ENCODE peak calls at places on chromosomes 1 and 21, in ten cellular contexts. G is Peyer's patch, W is upper lobe of left lung, T is IMR-90, Z is H1, N is body of pancreas, X is right lobe of liver, U is A549, M is testis, I is sigmoid colon. Y is an unnamed sample.
A peak's percentile ranks its signal among the peaks of the same experiment; 100 is the strongest.

GRCh38 chr1:235100124-235100801 is 28.4 kb downstream of the TOMM20 start:
- DNase-seq in G (no peak), W (peak; percentile 60), T (no peak), Z (no peak), N (no peak), X (peak; percentile 37), U (no peak), M (peak; percentile 71), I (no peak), Y (no peak)

GRCh38 chr1:231194843-231195516 is 33.1 kb downstream of the TRIM67 start:
- DNase-seq in G (no peak), W (no peak), T (no peak), Z (no peak), N (no peak), X (no peak), U (peak; percentile 78), M (no peak), I (no peak), Y (no peak)

GRCh38 chr1:15008783-15009709 is 144.5 kb upstream of the TMEM51 start:
- DNase-seq in G (no peak), W (no peak), T (peak; percentile 64), Z (no peak), N (no peak), X (no peak), U (no peak), M (no peak), I (no peak), Y (no peak)

GRCh38 chr1:102588536-102588935 is 519.8 kb downstream of the COL11A1 start:
- DNase-seq in G (no peak), W (no peak), T (no peak), Z (no peak), N (no peak), X (no peak), U (no peak), M (peak; percentile 22), I (peak; percentile 64), Y (no peak)

GRCh38 chr1:237220243-237220642 is 178.3 kb downstream of the RYR2 start:
- DNase-seq in G (no peak), W (no peak), T (no peak), Z (no peak), N (peak; percentile 7), X (no peak), U (no peak), M (no peak), I (peak; percentile 65), Y (no peak)

GRCh38 chr1:29963946-29964345 is 727.6 kb downstream of the PTPRU start:
- DNase-seq in G (no peak), W (no peak), T (no peak), Z (no peak), N (no peak), X (peak; percentile 9), U (no peak), M (no peak), I (peak; percentile 27), Y (peak; percentile 78)

GRCh38 chr21:31293986-31294385 is 50.1 kb downstream of the TIAM1 start:
- DNase-seq in G (no peak), W (no peak), T (peak; percentile 94), Z (no peak), N (no peak), X (no peak), U (no peak), M (no peak), I (no peak), Y (no peak)

GRCh38 chr21:25912402-25912746 is 177.6 kb downstream of the GABPA start:
- DNase-seq in G (no peak), W (no peak), T (no peak), Z (no peak), N (no peak), X (no peak), U (no peak), M (no peak), I (no peak), Y (no peak)

GRCh38 chr1:57546527-57546926 is 122.7 kb upstream of the DAB1 start:
- DNase-seq in G (no peak), W (no peak), T (no peak), Z (no peak), N (no peak), X (no peak), U (no peak), M (no peak), I (no peak), Y (no peak)

GRCh38 chr21:34788879-34789278 is 120.1 kb downstream of the CLIC6 start:
- DNase-seq in G (no peak), W (no peak), T (no peak), Z (no peak), N (no peak), X (no peak), U (no peak), M (no peak), I (no peak), Y (no peak)

GRCh38 chr21:40284481-40284880 is 417.2 kb downstream of the PCP4 start:
- DNase-seq in G (no peak), W (no peak), T (no peak), Z (no peak), N (no peak), X (no peak), U (no peak), M (no peak), I (no peak), Y (no peak)

GRCh38 chr1:66685670-66686069 is 66.6 kb upstream of the DYNLT5 start:
- DNase-seq in G (no peak), W (no peak), T (peak; percentile 38), Z (no peak), N (no peak), X (no peak), U (no peak), M (no peak), I (no peak), Y (no peak)

GRCh38 chr1:154837034-154837678 is 32.9 kb downstream of the KCNN3 start:
- DNase-seq in G (no peak), W (no peak), T (no peak), Z (no peak), N (peak; percentile 26), X (no peak), U (no peak), M (no peak), I (peak; percentile 87), Y (no peak)

GRCh38 chr1:240499012-240499411 is 112.9 kb downstream of the GREM2 start:
- DNase-seq in G (no peak), W (no peak), T (peak; percentile 76), Z (no peak), N (no peak), X (no peak), U (no peak), M (no peak), I (no peak), Y (no peak)

GRCh38 chr1:2832506-2833453 is 31.3 kb upstream of the TTC34 start:
- DNase-seq in G (no peak), W (peak; percentile 61), T (no peak), Z (no peak), N (no peak), X (no peak), U (no peak), M (no peak), I (no peak), Y (no peak)
- H3K4me3 ChIP-seq in G (no peak overlapping the region), W (no peak overlapping the region), T (no peak overlapping the region), Z (no peak overlapping the region), N (no peak overlapping the region), X (no peak overlapping the region), U (no peak overlapping the region), M (no peak overlapping the region), I (no peak overlapping the region), Y (no peak overlapping the region)

GRCh38 chr1:9732123-9732971 is 80.8 kb downstream of the PIK3CD start:
- DNase-seq in G (no peak), W (no peak), T (no peak), Z (no peak), N (no peak), X (no peak), U (no peak), M (no peak), I (no peak), Y (no peak)
- TF ChIP-seq POLR2A in G (no peak), W (no peak), T (no peak), Z (no peak), N (no peak), X (no peak), U (no peak), M (no peak), I (no peak), Y (no peak)

GRCh38 chr1:147665521-147665920 is 4.8 kb downstream of the ACP6 start:
- DNase-seq in G (no peak), W (no peak), T (no peak), Z (no peak), N (no peak), X (no peak), U (peak; percentile 22), M (no peak), I (no peak), Y (no peak)

GRCh38 chr1:147673401-147673800 is 3.1 kb upstream of the ACP6 start:
- DNase-seq in G (no peak), W (no peak), T (peak; percentile 26), Z (no peak), N (no peak), X (no peak), U (no peak), M (no peak), I (no peak), Y (no peak)

GRCh38 chr1:147673816-147674215 is 3.5 kb upstream of the ACP6 start:
- DNase-seq in G (no peak), W (no peak), T (no peak), Z (no peak), N (no peak), X (no peak), U (no peak), M (no peak), I (no peak), Y (no peak)

GRCh38 chr1:147669475-147670318 is 627 bp downstream of the ACP6 start:
- DNase-seq in G (peak; percentile 41), W (peak; percentile 90), T (peak; percentile 47), Z (no peak), N (peak; percentile 68), X (peak; percentile 78), U (peak; percentile 52), M (peak; percentile 42), I (peak; percentile 73), Y (peak; percentile 21)

DNA sequence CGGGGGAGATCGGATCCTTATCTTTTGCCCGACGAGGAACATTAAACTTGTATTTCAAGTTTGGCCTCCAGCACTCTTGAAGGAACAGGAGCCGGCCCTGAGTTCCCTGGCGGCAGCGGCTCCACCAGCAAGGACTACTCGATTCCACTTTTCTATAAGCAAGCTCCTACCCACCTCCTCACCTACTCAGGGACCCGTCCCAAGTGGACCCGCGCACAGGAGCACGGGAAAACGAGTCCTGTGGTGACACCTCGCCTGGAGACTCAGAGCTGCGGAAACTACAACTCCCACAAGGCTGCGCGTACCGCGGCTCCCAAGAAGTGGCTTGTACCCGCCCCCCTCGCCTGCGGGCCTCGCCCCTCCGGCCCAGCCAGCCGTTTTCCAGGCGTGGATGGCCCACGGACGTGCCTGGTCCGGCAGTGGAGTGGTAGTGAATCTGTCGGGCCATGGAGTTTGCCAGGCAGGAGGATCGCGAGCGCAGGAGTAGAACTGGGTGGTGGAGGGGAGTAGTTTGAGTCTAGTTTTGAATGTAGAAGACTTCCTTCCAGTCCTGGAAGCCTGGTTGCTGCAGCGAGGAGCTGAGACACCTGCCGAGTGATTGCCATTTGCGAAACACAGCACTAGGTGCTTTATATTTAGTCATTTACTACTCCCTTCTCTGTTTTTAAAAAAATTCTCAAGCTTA is at the start of gene ACP6:
- DNase-seq in G (peak; percentile 92), W (peak; percentile 94), T (peak; percentile 94), Z (peak; percentile 91), N (peak; percentile 98), X (peak; percentile 98), U (peak; percentile 92), M (peak; percentile 99), I (peak; percentile 96), Y (peak; percentile 97)
- TF ChIP-seq CTCF in G (no peak), W (no peak), T (no peak), Z (no peak), N (no peak), X (no peak), U (no peak), M (no peak), I (no peak), Y (no peak)

GRCh38 chr1:171313835-171314320 is at the start of gene FMO4:
- DNase-seq in G (peak; percentile 76), W (no peak), T (peak; percentile 99), Z (peak; percentile 69), N (peak; percentile 92), X (peak; percentile 96), U (peak; percentile 94), M (peak; percentile 94), I (peak; percentile 96), Y (peak; percentile 97)
- H3K4me3 ChIP-seq in G (peak within 1 kb of the TSS; percentile 3), W (no peak within 1 kb of the TSS), T (no peak within 1 kb of the TSS), Z (peak within 1 kb of the TSS; percentile 6), N (no peak within 1 kb of the TSS), X (peak within 1 kb of the TSS; percentile 20), U (peak within 1 kb of the TSS; percentile 33), M (peak within 1 kb of the TSS; percentile 21), I (peak within 1 kb of the TSS; percentile 15), Y (no peak within 1 kb of the TSS)

Y was measured in lower leg skin.